ENCODE peak calls at places on chromosomes 5 and 9, in four cellular contexts. U is MM.1S, D is neural progenitor cell, Q is astrocyte. K is an unnamed sample.

GRCh38 chr9:129386812-129387177 is 208.7 kb upstream of the IER5L start:
- DNase-seq in U (no peak), D (no peak), Q (no peak), K (no peak)

GRCh38 chr5:32190094-32190493 is 16.0 kb upstream of the GOLPH3 start:
- DNase-seq in Q (no peak), D (no peak), U (no peak), K (peak; percentile 26)

GRCh38 chr9:73093740-73094379 is 57.8 kb upstream of the ANXA1 start:
- DNase-seq in Q (no peak), U (peak; percentile 39), D (no peak), K (peak; percentile 45)

GRCh38 chr9:83327750-83328622 is 210.2 kb downstream of the FRMD3 start:
- DNase-seq in U (no peak), D (no peak), Q (no peak), K (no peak)

GRCh38 chr9:73104342-73104741 is 47.3 kb upstream of the ANXA1 start:
- DNase-seq in Q (no peak), U (no peak), D (peak; percentile 36), K (no peak)

GRCh38 chr5:121378559-121379359 is 472.9 kb upstream of the FTMT start:
- DNase-seq in Q (no peak), U (no peak), D (no peak), K (no peak)

GRCh38 chr5:31993182-31993961 is 180.7 kb downstream of the GOLPH3 start:
- DNase-seq in D (no peak), Q (peak; percentile 82), U (no peak), K (peak; percentile 86)

GRCh38 chr9:35756275-35756742 is 2.2 kb upstream of the MSMP start:
- DNase-seq in U (peak; percentile 66), D (peak; percentile 85), Q (no peak), K (no peak)

GRCh38 chr9:110432253-110432652 is 94.6 kb upstream of the TXNDC8 start:
- DNase-seq in Q (peak; percentile 70), D (no peak), U (no peak), K (peak; percentile 8)

GRCh38 chr9:132877818-132878694 is at the start of gene AK8:
- DNase-seq in U (peak; percentile 68), D (peak; percentile 94), Q (peak; percentile 47), K (peak; percentile 71)

GRCh38 chr5:115767424-115767823 is 49.0 kb downstream of the CDO1 start:
- DNase-seq in U (no peak), Q (no peak), D (no peak), K (no peak)

GRCh38 chr5:57316798-57317327 is 143.0 kb downstream of the GPBP1 start:
- DNase-seq in Q (peak; percentile 100), U (peak; percentile 19), D (no peak), K (peak; percentile 99)

GRCh38 chr5:72166070-72166979 is 59.0 kb downstream of the MAP1B start:
- DNase-seq in Q (peak; percentile 76), D (peak; percentile 80), U (no peak), K (peak; percentile 79)

GRCh38 chr5:41334758-41335157 is 121.4 kb upstream of the C6 start:
- DNase-seq in U (no peak), D (peak; percentile 44), Q (no peak), K (peak; percentile 29)

GRCh38 chr9:84322830-84323229 is 17.7 kb downstream of the SLC28A3 start:
- DNase-seq in Q (peak; percentile 20), D (no peak), U (no peak), K (peak; percentile 53)

GRCh38 chr9:125074976-125075375 is 68.4 kb downstream of the SCAI start:
- DNase-seq in D (no peak), U (no peak), Q (peak; percentile 57), K (peak; percentile 66)

GRCh38 chr9:13904311-13904710 is 409.6 kb downstream of the NFIB start:
- DNase-seq in Q (no peak), U (no peak), D (no peak), K (peak; percentile 2)

GRCh38 chr9:15007698-15008097 is 97.5 kb upstream of the FREM1 start:
- DNase-seq in Q (no peak), U (no peak), D (no peak), K (no peak)
- H3K9ac ChIP-seq in Q (no peak overlapping the region), U (no peak overlapping the region), D (no peak overlapping the region), K (no peak overlapping the region)

GRCh38 chr5:107121793-107122519 is 548.8 kb downstream of the EFNA5 start:
- DNase-seq in U (no peak), Q (no peak), D (no peak), K (no peak)
- TF ChIP-seq CTCF in U (no peak), Q (no peak), D (no peak), K (no peak)

GRCh38 chr5:372911-373709 is 51.6 kb downstream of the AHRR start:
- DNase-seq in Q (peak; percentile 16), U (no peak), D (no peak), K (no peak)
- H3K4me3 ChIP-seq in Q (no peak overlapping the region), U (no peak overlapping the region), D (peak overlapping the region; percentile 46), K (no peak overlapping the region)

GRCh38 chr5:150498501-150498900 is 9.4 kb upstream of the NDST1 start:
- DNase-seq in U (no peak), D (peak; percentile 92), Q (no peak), K (no peak)
- H3K9ac ChIP-seq in U (no peak overlapping the region), D (no peak overlapping the region), Q (peak overlapping the region; percentile 75), K (no peak overlapping the region)

GRCh38 chr9:1155602-1156001 is 105.4 kb downstream of the DMRT2 start:
- DNase-seq in Q (no peak), D (no peak), U (no peak), K (no peak)

GRCh38 chr9:1152171-1152570 is 102.0 kb downstream of the DMRT2 start:
- DNase-seq in D (no peak), U (no peak), Q (no peak), K (no peak)

GRCh38 chr9:1157836-1158235 is 107.7 kb downstream of the DMRT2 start:
- DNase-seq in U (no peak), Q (no peak), D (no peak), K (no peak)

GRCh38 chr9:1154739-1155138 is 104.6 kb downstream of the DMRT2 start:
- DNase-seq in D (no peak), Q (no peak), U (no peak), K (no peak)

DNA sequence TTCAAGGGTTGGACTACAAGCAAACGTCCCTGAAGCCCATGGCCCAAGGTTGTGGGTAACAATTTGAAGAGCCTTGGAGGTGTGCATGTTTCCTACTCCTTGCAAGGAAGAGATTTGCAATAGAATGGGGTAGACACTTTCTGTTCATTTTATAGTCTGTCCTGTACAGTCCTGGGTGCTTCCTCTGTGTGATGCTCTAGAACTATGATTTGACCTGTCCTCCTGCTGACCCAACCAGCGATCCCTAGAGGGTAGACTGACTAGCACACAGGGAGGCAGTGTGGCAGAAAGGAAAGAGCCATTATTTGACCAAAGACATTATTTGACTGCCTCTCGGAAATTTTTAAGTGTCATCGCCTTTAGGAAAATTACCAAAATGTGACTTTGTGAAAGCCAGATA is 106.6 kb downstream of the DMRT2 start:
- DNase-seq in D (no peak), U (no peak), Q (no peak), K (no peak)
- TF ChIP-seq CTCF in D (no peak), U (no peak), Q (no peak), K (no peak)

DNA sequence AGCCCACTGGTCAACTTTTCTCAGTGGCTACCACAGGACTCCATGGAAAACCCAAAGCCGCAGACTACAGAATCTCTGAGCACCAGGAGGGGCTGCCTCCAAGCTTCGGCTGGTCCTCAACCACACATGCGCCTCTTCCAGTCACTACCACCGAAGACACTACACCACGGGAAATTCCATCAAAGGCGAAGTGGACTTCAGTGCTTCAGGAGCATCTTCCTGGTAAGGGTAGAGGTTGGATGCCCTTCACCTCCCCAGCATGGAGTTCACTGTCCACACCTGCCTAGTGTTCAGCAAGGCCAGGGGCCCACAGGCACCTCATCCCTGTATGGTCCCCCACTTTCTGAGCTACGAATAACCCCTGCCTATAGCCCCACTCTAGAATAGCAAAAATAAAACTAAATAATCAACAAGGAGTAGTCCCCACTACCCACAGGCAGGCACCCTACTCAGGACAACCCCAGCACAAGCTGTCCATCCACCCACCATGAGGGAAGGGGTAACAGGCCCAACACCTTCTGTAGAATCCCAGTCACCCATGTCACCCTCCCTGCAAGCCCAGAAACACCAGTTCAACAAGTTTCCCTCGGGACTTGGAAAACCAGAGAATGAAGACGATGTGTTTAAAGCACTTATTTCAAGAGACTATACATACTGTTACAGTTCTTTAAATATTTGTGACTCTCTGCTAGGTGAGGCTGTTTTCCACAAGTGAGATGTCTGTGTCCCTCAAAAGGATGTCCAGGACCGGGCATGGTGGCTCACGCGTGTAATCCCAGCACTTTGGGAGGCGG is 2.6 kb downstream of the VDAC1 start:
- DNase-seq in Q (no peak), D (no peak), U (no peak), K (no peak)
- H3K4me3 ChIP-seq in Q (no peak overlapping the region), D (no peak overlapping the region), U (no peak overlapping the region), K (no peak overlapping the region)

DNA sequence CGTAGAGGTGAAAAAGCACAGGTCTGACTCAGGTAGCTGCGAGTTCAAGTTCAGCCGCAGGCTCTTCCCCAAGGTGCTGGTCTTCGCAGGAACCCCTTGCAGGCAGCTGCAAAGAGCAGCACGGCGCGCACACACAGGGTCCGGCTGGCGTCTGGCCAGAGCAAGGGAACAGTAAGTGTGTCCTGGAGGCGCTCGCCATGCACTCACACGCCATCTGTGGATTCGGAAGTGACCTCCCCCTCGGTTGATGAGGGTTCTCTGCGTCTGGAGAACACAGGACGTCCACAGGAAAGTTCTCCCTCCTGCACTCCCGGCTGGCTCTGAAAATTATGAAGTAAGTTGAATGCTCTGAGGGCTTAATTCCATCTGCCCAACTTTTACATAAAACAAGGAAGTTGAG is 14.0 kb upstream of the EGFL7 start:
- DNase-seq in Q (no peak), U (no peak), D (no peak), K (no peak)
- H3K9ac ChIP-seq in Q (no peak overlapping the region), U (no peak overlapping the region), D (no peak overlapping the region), K (no peak overlapping the region)

DNA sequence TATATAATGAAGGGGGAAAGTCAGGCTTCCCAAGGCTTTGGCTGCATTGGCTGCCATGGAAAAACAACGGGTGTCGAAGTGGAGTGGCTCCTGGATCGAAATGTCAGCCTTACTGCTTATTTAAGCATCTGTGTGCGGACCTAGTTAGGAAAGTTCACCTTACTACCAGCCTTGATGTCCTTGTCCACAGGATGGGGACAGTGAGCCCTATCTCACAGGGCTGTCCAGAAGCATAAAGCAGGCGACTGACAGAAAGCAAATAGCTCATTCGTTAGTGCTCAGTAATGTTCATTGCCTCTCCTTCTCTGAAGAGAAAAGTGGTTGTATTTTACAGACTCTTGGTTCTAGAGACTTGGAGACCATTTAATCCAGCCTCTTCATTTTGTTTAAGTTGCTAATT is 81.5 kb upstream of the NIPAL4 start:
- DNase-seq in D (no peak), Q (no peak), U (no peak), K (no peak)
- TF ChIP-seq CTCF in D (peak; percentile 14), Q (no peak), U (no peak), K (no peak)

K was measured in fibroblast of lung.